ENCODE peak calls at places on chromosomes 5 and 9, in four cellular contexts. R is H1, S is breast epithelium, T is SJSA1. Z is an unnamed sample.

GRCh38 chr5:113450366-113451328 is 15.9 kb upstream of the TSSK1B start:
- DNase-seq in R (no peak), S (no peak), T (no peak), Z (no peak)

GRCh38 chr5:171342362-171343111 is 33.5 kb downstream of the TLX3 start:
- DNase-seq in R (peak; percentile 56), S (no peak), T (no peak), Z (peak; percentile 15)

GRCh38 chr5:167699434-167699833 is 592.0 kb upstream of the WWC1 start:
- DNase-seq in R (no peak), S (no peak), T (peak; percentile 96), Z (no peak)

GRCh38 chr5:76406567-76407155 is 3.6 kb downstream of the IQGAP2 start:
- DNase-seq in R (no peak), S (no peak), T (no peak), Z (no peak)

GRCh38 chr5:177116631-177117373 is 16.8 kb upstream of the NSD1 start:
- DNase-seq in R (peak; percentile 94), S (peak; percentile 87), T (peak; percentile 46), Z (peak; percentile 94)

GRCh38 chr9:115121140-115121710 is 3.3 kb upstream of the TNC start:
- DNase-seq in R (no peak), S (no peak), T (no peak), Z (no peak)

GRCh38 chr5:129474544-129474943 is 14.4 kb downstream of the ADAMTS19 start:
- DNase-seq in R (no peak), S (no peak), T (no peak), Z (no peak)

GRCh38 chr5:133878236-133878555 is 90.2 kb downstream of the C5orf15 start:
- DNase-seq in R (no peak), S (no peak), T (no peak), Z (no peak)

GRCh38 chr9:114248274-114248673 is 74.6 kb upstream of the ORM1 start:
- DNase-seq in R (no peak), S (no peak), T (no peak), Z (no peak)

GRCh38 chr9:34047864-34048729 is 590 bp downstream of the UBAP2 start:
- DNase-seq in R (no peak), S (no peak), T (peak; percentile 40), Z (no peak)

GRCh38 chr9:110179734-110180133 is 28.2 kb downstream of the C9orf152 start:
- DNase-seq in R (no peak), S (no peak), T (no peak), Z (no peak)

GRCh38 chr9:118734696-118735095 is 634.5 kb downstream of the BRINP1 start:
- DNase-seq in R (no peak), S (no peak), T (no peak), Z (no peak)

GRCh38 chr9:34413229-34413852 is 36.6 kb upstream of the MYORG start:
- DNase-seq in R (peak; percentile 77), S (peak; percentile 60), T (peak; percentile 45), Z (no peak)

GRCh38 chr5:33287242-33287641 is 153.5 kb upstream of the TARS1 start:
- DNase-seq in R (no peak), S (no peak), T (no peak), Z (no peak)

GRCh38 chr5:94168151-94168550 is 426.8 kb upstream of the POU5F2 start:
- DNase-seq in R (no peak), S (no peak), T (no peak), Z (no peak)

GRCh38 chr9:105441761-105442160 is 6.1 kb upstream of the FSD1L start:
- DNase-seq in R (no peak), S (no peak), T (no peak), Z (no peak)

DNA sequence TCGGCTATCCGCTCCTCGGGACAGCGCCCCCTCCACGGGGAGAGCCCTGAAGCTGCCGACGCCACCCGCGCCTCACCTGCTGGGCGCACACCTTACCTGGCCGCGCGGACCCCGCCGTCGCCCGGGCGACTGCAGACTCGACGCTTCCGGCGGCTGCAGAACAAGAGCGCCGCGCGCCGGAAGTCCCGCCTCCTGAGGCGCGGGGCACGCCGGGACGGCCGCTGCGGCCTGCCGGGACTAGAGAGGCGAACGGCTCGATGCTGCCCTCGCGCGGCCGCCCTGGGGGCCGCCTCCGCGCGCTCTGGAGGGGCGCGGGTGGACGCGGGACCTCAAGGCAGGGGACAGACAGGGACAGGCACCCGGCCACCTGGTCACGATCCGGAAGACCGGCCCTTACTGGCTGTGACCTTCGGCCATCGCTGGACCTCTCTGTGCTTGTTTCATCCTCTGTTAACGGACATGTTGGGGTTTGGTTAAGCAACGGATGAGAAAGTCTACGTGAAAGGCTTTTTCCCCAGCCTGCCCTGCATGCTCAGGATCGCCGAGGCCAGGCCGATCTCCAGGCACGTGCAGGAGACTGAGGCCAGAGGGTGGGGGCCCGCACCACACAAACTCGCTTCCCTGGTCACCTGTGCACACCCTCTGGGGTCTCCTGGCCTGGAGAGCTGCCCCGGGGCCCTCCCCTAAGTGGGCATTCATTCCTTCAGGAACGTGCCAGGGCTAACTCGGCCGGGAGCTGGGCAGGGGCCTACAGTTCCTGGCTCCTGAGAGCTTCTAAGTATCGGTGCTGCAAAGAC is at the start of gene SNAPC4:
- DNase-seq in R (peak; percentile 97), S (peak; percentile 80), T (peak; percentile 77), Z (peak; percentile 97)
- H3K4me1 ChIP-seq in R (peaks cover 8% of the 10 kb centered on the region), S (peaks cover 5% of the 10 kb centered on the region), T (peaks cover 21% of the 10 kb centered on the region), Z (peaks cover 53% of the 10 kb centered on the region)

GRCh38 chr5:155727512-155728145 is 599.3 kb upstream of the SGCD start:
- DNase-seq in R (peak; percentile 63), S (no peak), T (no peak), Z (peak; percentile 62)

GRCh38 chr5:155728857-155729683 is 597.9 kb upstream of the SGCD start:
- DNase-seq in R (peak; percentile 75), S (no peak), T (no peak), Z (no peak)

GRCh38 chr5:155728146-155728856 is 598.7 kb upstream of the SGCD start:
- DNase-seq in R (no peak), S (peak; percentile 63), T (no peak), Z (peak; percentile 72)

GRCh38 chr5:155732587-155733376 is 594.2 kb upstream of the SGCD start:
- DNase-seq in R (no peak), S (no peak), T (no peak), Z (no peak)

GRCh38 chr5:155729684-155730059 is 597.3 kb upstream of the SGCD start:
- DNase-seq in R (peak; percentile 60), S (peak; percentile 53), T (no peak), Z (peak; percentile 63)
- H3K4me3 ChIP-seq in R (peak overlapping the region; percentile 44), S (no peak overlapping the region), T (no peak overlapping the region), Z (no peak overlapping the region)

GRCh38 chr5:36414869-36415282 is 113.2 kb upstream of the RANBP3L start:
- DNase-seq in R (no peak), S (no peak), T (no peak), Z (no peak)
- H3K4me1 ChIP-seq in R (peaks cover 6% of the 10 kb centered on the region), S (no peaks in the 10 kb centered on the region), T (peaks cover 11% of the 10 kb centered on the region), Z (no peaks in the 10 kb centered on the region)

GRCh38 chr9:130845901-130846381 is 10.9 kb downstream of the ABL1 start:
- DNase-seq in R (no peak), S (no peak), T (peak; percentile 65), Z (no peak)

GRCh38 chr9:130845254-130845653 is 10.2 kb downstream of the ABL1 start:
- DNase-seq in R (no peak), S (no peak), T (no peak), Z (no peak)

GRCh38 chr9:130842547-130842946 is 7.5 kb downstream of the ABL1 start:
- DNase-seq in R (no peak), S (no peak), T (no peak), Z (no peak)

GRCh38 chr9:130844028-130844427 is 9.0 kb downstream of the ABL1 start:
- DNase-seq in R (no peak), S (no peak), T (no peak), Z (no peak)

DNA sequence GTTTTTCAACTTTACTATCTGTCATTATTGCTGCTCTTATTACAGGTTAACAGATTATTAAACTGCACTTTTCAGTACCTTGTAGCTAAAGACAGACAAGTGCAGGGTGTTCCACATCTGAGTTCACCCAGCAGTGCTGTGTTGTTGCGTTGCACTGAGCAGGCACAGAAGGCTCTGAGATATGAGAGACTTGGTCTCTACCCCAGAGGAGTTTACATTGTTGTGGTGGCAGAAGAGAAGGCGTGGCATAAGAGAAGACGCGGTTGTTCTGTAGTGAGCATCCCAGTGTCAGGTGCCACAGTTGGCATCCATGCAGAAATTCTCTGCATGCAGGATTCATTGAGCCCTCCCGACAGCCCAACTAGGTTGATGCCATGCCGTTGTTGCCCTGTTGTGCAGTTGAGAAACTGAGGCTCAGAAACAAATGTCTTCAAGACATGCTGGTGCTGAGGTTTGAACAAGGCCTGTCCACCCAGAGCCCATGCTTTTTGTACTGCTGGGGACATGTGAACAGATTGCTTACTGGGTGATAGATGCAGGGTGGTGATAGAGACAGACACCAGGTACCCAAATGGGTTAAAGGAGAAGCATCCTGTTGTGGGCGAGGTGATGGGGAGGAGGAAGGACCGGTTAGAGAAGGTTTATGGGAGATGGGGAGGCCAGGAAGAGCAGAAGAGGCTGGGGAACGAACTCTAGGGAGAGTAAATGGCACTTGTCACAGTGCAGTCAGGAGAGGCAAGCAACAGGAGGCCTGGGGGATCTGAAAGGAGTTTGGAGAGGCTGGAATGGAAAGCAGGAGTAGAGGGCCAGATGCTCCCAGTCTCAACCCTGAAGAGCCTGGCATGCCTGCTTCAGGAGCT is 8.2 kb downstream of the ABL1 start:
- DNase-seq in R (no peak), S (no peak), T (no peak), Z (no peak)
- H3K4me3 ChIP-seq in R (no peak overlapping the region), S (no peak overlapping the region), T (no peak overlapping the region), Z (no peak overlapping the region)

GRCh38 chr9:127781821-127782220 is 3.4 kb upstream of the SH2D3C start:
- DNase-seq in R (no peak), S (no peak), T (no peak), Z (no peak)
- H3K4me1 ChIP-seq in R (peaks cover 12% of the 10 kb centered on the region), S (peaks cover 2% of the 10 kb centered on the region), T (peaks cover 4% of the 10 kb centered on the region), Z (peaks cover 66% of the 10 kb centered on the region)

GRCh38 chr5:99694884-99695283 is 766.1 kb upstream of the CHD1 start:
- DNase-seq in R (no peak), S (no peak), T (no peak), Z (no peak)
- H3K4me3 ChIP-seq in R (no peak overlapping the region), S (no peak overlapping the region), T (no peak overlapping the region), Z (no peak overlapping the region)

GRCh38 chr5:125348936-125349335 is 602.5 kb upstream of the ZNF608 start:
- DNase-seq in R (no peak), S (no peak), T (no peak), Z (no peak)

GRCh38 chr5:125349432-125349831 is 603.0 kb upstream of the ZNF608 start:
- DNase-seq in R (no peak), S (no peak), T (no peak), Z (no peak)

GRCh38 chr5:125342938-125343401 is 596.5 kb upstream of the ZNF608 start:
- DNase-seq in R (no peak), S (no peak), T (no peak), Z (no peak)

GRCh38 chr5:125346316-125346715 is 599.9 kb upstream of the ZNF608 start:
- DNase-seq in R (no peak), S (no peak), T (no peak), Z (no peak)

GRCh38 chr5:125348221-125348692 is 601.8 kb upstream of the ZNF608 start:
- DNase-seq in R (no peak), S (no peak), T (no peak), Z (no peak)
- H3K4me1 ChIP-seq in R (peaks cover 7% of the 10 kb centered on the region), S (no peaks in the 10 kb centered on the region), T (peaks cover 12% of the 10 kb centered on the region), Z (no peaks in the 10 kb centered on the region)

DNA sequence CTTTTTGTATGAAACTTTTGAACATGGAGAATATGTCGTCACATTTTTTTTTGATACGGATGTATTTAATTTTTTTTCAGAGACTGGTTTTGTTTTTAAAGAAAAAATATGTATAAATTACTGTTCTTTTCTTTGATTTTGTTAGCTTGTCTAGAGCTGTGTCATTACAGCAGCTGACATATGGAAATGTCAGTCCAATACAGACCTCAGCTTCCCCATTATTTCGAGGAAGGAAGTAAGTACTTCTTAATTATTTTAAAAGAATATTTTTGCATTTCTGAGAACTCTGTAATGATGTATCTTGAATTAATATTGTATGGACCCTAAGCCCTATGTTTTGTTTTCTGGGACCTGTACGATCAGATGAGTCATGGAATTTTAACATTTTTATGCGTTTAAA is 7.6 kb downstream of the TENT2 start:
- DNase-seq in R (no peak), S (no peak), T (no peak), Z (no peak)
- H3K4me3 ChIP-seq in R (no peak overlapping the region), S (no peak overlapping the region), T (no peak overlapping the region), Z (no peak overlapping the region)

Z was measured in spleen.